ENCODE peak calls at places on chromosomes 12 and 14, in six cellular contexts. H is pancreas, B is IMR-90, K is lung, C is DND-41, J is mammary epithelial cell. O is an unnamed sample.

GRCh38 chr12:7151532-7151931 is 21.4 kb downstream of the CLSTN3 start:
- DNase-seq in K (peak; percentile 57), B (no peak), J (no peak), C (no peak), H (no peak), O (no peak)

GRCh38 chr14:61347771-61348443 is 26.5 kb downstream of the PRKCH start:
- DNase-seq in J (no peak), H (no peak), B (no peak), K (no peak), C (no peak), O (no peak)

GRCh38 chr12:29241821-29242591 is 92.9 kb downstream of the FAR2 start:
- DNase-seq in H (peak; percentile 18), C (no peak), K (peak; percentile 51), B (peak; percentile 80), J (peak; percentile 90), O (peak; percentile 96)

GRCh38 chr12:49912345-49912744 is 8.6 kb upstream of the FAIM2 start:
- DNase-seq in H (no peak), C (no peak), J (no peak), B (no peak), K (no peak), O (no peak)

GRCh38 chr14:64970041-64970440 is 2.1 kb downstream of the RAB15 start:
- DNase-seq in H (no peak), J (no peak), K (no peak), C (no peak), B (no peak), O (no peak)

GRCh38 chr14:36767603-36768281 is 106.1 kb downstream of the PAX9 start:
- DNase-seq in K (no peak), B (no peak), H (no peak), J (peak; percentile 93), C (no peak), O (peak; percentile 99)

GRCh38 chr12:75981773-75982564 is 49.6 kb downstream of the PHLDA1 start:
- DNase-seq in B (peak; percentile 75), H (no peak), J (no peak), C (no peak), K (no peak), O (no peak)

GRCh38 chr12:5946388-5946787 is 1.3 kb upstream of the ANO2 start:
- DNase-seq in H (no peak), K (no peak), B (no peak), C (no peak), J (no peak), O (no peak)

GRCh38 chr14:24979725-24980239 is 70.2 kb downstream of the STXBP6 start:
- DNase-seq in H (no peak), J (no peak), C (no peak), B (no peak), K (no peak), O (no peak)

GRCh38 chr14:77965919-77966435 is 166.1 kb downstream of the ADCK1 start:
- DNase-seq in J (peak; percentile 41), H (peak; percentile 19), B (peak; percentile 8), C (peak; percentile 67), K (no peak), O (peak; percentile 44)

GRCh38 chr14:77980475-77981321 is 180.8 kb downstream of the ADCK1 start:
- DNase-seq in B (no peak), H (peak; percentile 88), C (no peak), K (peak; percentile 69), J (peak; percentile 35), O (peak; percentile 34)

GRCh38 chr14:64728106-64728505 is 23.9 kb downstream of the PLEKHG3 start:
- DNase-seq in C (no peak), H (no peak), K (no peak), J (no peak), B (no peak), O (no peak)

GRCh38 chr14:105026789-105027563 is 6.1 kb upstream of the CDCA4 start:
- DNase-seq in H (no peak), B (peak; percentile 60), K (no peak), J (no peak), C (no peak), O (peak; percentile 69)

GRCh38 chr12:55741978-55742377 is 944 bp upstream of the GDF11 start:
- DNase-seq in J (no peak), C (no peak), H (no peak), B (no peak), K (no peak), O (no peak)
- H3K4me3 ChIP-seq in J (no peak overlapping the region), C (no peak overlapping the region), H (no peak overlapping the region), B (no peak overlapping the region), K (no peak overlapping the region), O (no peak overlapping the region)

DNA sequence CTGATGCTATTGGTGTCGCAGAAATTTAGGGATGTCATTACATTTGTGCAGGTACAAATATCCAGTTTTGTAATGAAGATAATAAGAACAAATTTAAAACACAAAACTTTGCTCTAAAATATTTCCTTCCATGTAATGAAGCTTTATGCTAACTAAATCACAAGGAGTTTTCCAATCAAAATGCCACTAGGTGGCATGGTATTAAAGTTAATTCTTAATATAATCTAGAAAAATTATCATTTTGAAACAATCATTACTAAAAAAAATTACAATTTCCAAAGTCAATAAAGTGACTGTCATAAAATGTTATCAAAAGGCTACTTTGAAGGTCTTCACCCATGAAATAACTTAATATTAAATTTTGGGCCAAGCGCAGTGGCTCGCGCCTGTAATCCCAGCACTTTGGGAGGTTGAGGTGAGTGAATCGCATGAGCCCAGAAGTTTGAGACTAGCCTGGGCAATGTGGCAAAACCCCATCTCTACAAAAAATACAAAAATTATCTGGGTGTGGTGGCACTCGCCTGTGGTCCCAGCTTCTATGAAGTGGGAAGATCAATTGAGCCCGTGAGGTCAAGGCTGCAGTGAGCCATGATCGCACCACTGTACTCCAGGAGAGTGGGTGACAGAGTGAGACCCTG is 77.4 kb downstream of the KIF21A start:
- DNase-seq in C (no peak), J (no peak), H (no peak), K (no peak), B (no peak), O (no peak)
- TF ChIP-seq CTCF in C (no peak), J (peak; percentile 33), H (peak; percentile 17), K (no peak), B (no peak), O (no peak)

GRCh38 chr12:44847403-44847802 is 28.7 kb downstream of the NELL2 start:
- DNase-seq in B (no peak), H (no peak), K (no peak), J (no peak), C (no peak), O (no peak)
- H3K36me3 ChIP-seq in B (no peaks in the 10 kb centered on the region), H (no peaks in the 10 kb centered on the region), K (no peaks in the 10 kb centered on the region), J (no peaks in the 10 kb centered on the region), C (no peaks in the 10 kb centered on the region), O (no peaks in the 10 kb centered on the region)

GRCh38 chr12:124923906-124924734 is 9.7 kb upstream of the UBC start:
- DNase-seq in B (peak; percentile 82), K (no peak), C (no peak), J (peak; percentile 70), H (no peak), O (peak; percentile 78)
- H3K4me3 ChIP-seq in B (peak overlapping the region; percentile 2), K (no peak overlapping the region), C (no peak overlapping the region), J (no peak overlapping the region), H (no peak overlapping the region), O (no peak overlapping the region)

GRCh38 chr14:70812124-70812818 is 3.0 kb upstream of the MAP3K9 start:
- DNase-seq in H (no peak), B (no peak), C (no peak), K (peak; percentile 53), J (no peak), O (no peak)
- TF ChIP-seq CTCF in H (no peak), B (no peak), C (no peak), K (no peak), J (no peak), O (no peak)

DNA sequence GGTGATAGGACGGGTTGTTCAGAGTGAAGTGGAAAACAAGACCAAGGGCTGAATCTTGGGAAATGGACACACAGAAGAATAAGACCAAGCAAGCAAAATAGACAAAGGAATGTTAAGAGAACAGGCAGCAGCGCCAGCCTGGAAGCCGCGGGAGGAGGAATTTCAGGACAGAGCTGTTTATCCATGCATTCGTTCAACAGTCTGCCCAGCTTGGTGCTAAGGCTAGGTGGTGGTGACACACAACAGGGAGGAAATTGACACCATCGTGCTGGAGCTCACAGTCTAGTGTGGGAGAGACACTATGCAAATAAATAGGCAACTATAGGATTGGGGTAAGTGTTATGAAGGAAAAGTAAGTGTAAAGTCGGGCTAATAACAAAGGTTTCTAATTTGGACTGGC is 242.8 kb upstream of the FKBP4 start:
- DNase-seq in C (no peak), K (no peak), H (no peak), J (no peak), B (no peak), O (no peak)
- H3K36me3 ChIP-seq in C (no peaks in the 10 kb centered on the region), K (no peaks in the 10 kb centered on the region), H (no peaks in the 10 kb centered on the region), J (no peaks in the 10 kb centered on the region), B (peaks cover 19% of the 10 kb centered on the region), O (no peaks in the 10 kb centered on the region)

GRCh38 chr12:116878567-116879508 is 2.4 kb downstream of the HRK start:
- DNase-seq in J (peak; percentile 45), K (no peak), H (no peak), C (no peak), B (no peak), O (peak; percentile 25)

GRCh38 chr12:116874324-116874995 is 6.8 kb downstream of the HRK start:
- DNase-seq in J (no peak), B (no peak), K (no peak), C (no peak), H (no peak), O (no peak)

GRCh38 chr12:116879509-116880212 is 1.6 kb downstream of the HRK start:
- DNase-seq in J (no peak), H (no peak), K (no peak), B (no peak), C (no peak), O (no peak)

GRCh38 chr12:116880213-116880816 is 926 bp downstream of the HRK start:
- DNase-seq in B (no peak), C (no peak), K (no peak), H (no peak), J (peak; percentile 18), O (no peak)

GRCh38 chr12:116876151-116876869 is 4.9 kb downstream of the HRK start:
- DNase-seq in B (no peak), C (no peak), J (no peak), H (no peak), K (no peak), O (no peak)
- H3K4me3 ChIP-seq in B (no peak overlapping the region), C (no peak overlapping the region), J (no peak overlapping the region), H (no peak overlapping the region), K (no peak overlapping the region), O (no peak overlapping the region)

O was measured in bronchial epithelial cell.